ENCODE peak calls at places on chromosomes 13 and 19, in seven cellular contexts. U is neural progenitor cell, K is brain microvascular endothelial cell, N is transverse colon, H is bronchial epithelial cell, Y is upper lobe of right lung, E is psoas muscle. G is an unnamed sample.

GRCh38 chr19:50000038-50000890 is 24.9 kb downstream of the VRK3 start:
- DNase-seq in U (no peak), K (no peak), N (no peak), H (no peak), Y (no peak), E (no peak), G (no peak)

GRCh38 chr19:11494634-11495285 is 10.9 kb downstream of the ZNF653 start:
- DNase-seq in U (no peak), K (no peak), N (no peak), H (no peak), Y (no peak), E (no peak), G (no peak)

GRCh38 chr13:95262837-95263381 is 38.3 kb downstream of the ABCC4 start:
- DNase-seq in U (no peak), K (no peak), N (no peak), H (no peak), Y (no peak), E (no peak), G (no peak)

GRCh38 chr19:7894612-7895309 is 6.5 kb downstream of the LRRC8E start:
- DNase-seq in U (no peak), K (no peak), N (peak; percentile 43), H (peak; percentile 40), Y (peak; percentile 83), E (no peak), G (peak; percentile 80)

GRCh38 chr13:33743438-33744368 is 74.2 kb upstream of the RFC3 start:
- DNase-seq in U (no peak), K (no peak), N (no peak), H (no peak), Y (no peak), E (no peak), G (no peak)

GRCh38 chr13:83878691-83879410 is 3.4 kb downstream of the SLITRK1 start:
- DNase-seq in U (peak; percentile 86), K (no peak), N (no peak), H (no peak), Y (no peak), E (no peak), G (no peak)

GRCh38 chr19:45881909-45882528 is 3.9 kb downstream of the IRF2BP1 start:
- DNase-seq in U (no peak), K (no peak), N (peak; percentile 57), H (no peak), Y (no peak), E (no peak), G (no peak)

GRCh38 chr13:62879071-62879470 is 1463.4 kb upstream of the PCDH20 start:
- DNase-seq in U (no peak), K (peak; percentile 12), N (no peak), H (no peak), Y (no peak), E (no peak), G (no peak)

GRCh38 chr13:41502676-41503075 is 45.3 kb downstream of the RGCC start:
- DNase-seq in U (no peak), K (no peak), N (peak; percentile 52), H (no peak), Y (no peak), E (no peak), G (no peak)

GRCh38 chr19:34383599-34383998 is 18.6 kb downstream of the GPI start:
- DNase-seq in U (no peak), K (no peak), N (no peak), H (no peak), Y (no peak), E (no peak), G (no peak)
- H3K36me3 ChIP-seq in U (no peaks in the 10 kb centered on the region), K (peaks cover 88% of the 10 kb centered on the region), N (peaks cover 35% of the 10 kb centered on the region), H (peaks cover 62% of the 10 kb centered on the region), Y (peaks cover 82% of the 10 kb centered on the region), E (peaks cover 28% of the 10 kb centered on the region), G (peaks cover 89% of the 10 kb centered on the region)

DNA sequence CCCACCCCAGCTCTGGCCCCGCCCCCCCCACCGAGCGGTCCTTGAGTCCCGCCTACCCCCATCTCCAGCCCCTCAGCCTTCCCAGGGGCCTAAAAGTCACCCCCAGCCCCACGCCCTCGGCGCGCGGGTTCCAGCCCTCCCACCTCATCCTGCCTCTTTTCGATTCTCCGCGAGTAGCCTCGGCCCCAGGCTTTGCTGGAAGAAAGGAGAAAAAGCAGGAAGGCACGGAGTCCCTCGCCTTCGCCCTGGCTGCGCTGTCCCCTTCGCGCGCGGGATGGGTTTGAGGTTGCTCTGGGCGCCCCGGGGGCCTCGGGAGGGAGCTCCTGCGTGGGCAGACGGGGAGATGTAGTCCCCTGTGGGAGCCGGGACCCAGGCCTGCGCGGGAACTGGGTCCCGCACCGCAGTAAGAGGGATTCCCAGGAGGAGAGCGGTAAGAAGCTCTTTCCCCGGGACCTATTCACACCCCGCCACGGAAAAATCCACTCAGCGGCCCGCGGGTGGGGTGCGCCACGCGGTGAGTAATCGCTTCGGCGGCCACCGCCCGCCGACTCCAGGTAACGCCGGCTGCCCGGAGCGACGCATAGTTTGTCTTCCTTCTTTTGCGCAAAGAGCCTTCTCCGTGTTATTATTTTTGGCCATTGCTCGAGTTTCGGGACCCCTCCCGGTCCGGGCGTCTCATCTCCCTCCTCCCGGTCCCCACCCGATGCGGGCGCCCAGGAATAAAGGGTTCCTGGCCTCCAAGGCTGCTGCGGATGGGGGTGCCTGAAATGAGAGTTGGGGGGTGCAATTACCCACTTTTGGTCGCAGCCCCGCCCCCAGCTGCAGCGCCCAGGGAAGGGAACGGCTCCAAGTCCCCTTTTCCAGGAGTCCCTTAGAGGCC is 863 bp upstream of the CRLF1 start:
- DNase-seq in U (peak; percentile 59), K (no peak), N (no peak), H (no peak), Y (no peak), E (no peak), G (no peak)
- H3K4me3 ChIP-seq in U (no peak overlapping the region), K (no peak overlapping the region), N (no peak overlapping the region), H (peak overlapping the region; percentile 4), Y (peak overlapping the region; percentile 2), E (peak overlapping the region; percentile 50), G (peak overlapping the region; percentile 33)

GRCh38 chr19:16572332-16573211 is at the start of gene SLC35E1:
- DNase-seq in U (peak; percentile 99), K (peak; percentile 91), N (peak; percentile 97), H (peak; percentile 84), Y (peak; percentile 98), E (peak; percentile 96), G (peak; percentile 97)
- H3K36me3 ChIP-seq in U (no peaks in the 10 kb centered on the region), K (peaks cover 32% of the 10 kb centered on the region), N (peaks cover 5% of the 10 kb centered on the region), H (peaks cover 16% of the 10 kb centered on the region), Y (peaks cover 52% of the 10 kb centered on the region), E (peaks cover 2% of the 10 kb centered on the region), G (peaks cover 60% of the 10 kb centered on the region)

GRCh38 chr13:29578300-29579048 is 17.0 kb downstream of the SLC7A1 start:
- DNase-seq in U (no peak), K (no peak), N (no peak), H (no peak), Y (no peak), E (no peak), G (no peak)

GRCh38 chr13:29579094-29579493 is 16.4 kb downstream of the SLC7A1 start:
- DNase-seq in U (no peak), K (no peak), N (no peak), H (no peak), Y (no peak), E (no peak), G (no peak)

GRCh38 chr13:29582171-29582570 is 13.3 kb downstream of the SLC7A1 start:
- DNase-seq in U (no peak), K (no peak), N (peak; percentile 83), H (no peak), Y (no peak), E (no peak), G (no peak)

GRCh38 chr13:29583073-29583785 is 12.3 kb downstream of the SLC7A1 start:
- DNase-seq in U (no peak), K (peak; percentile 49), N (no peak), H (peak; percentile 72), Y (no peak), E (no peak), G (no peak)

DNA sequence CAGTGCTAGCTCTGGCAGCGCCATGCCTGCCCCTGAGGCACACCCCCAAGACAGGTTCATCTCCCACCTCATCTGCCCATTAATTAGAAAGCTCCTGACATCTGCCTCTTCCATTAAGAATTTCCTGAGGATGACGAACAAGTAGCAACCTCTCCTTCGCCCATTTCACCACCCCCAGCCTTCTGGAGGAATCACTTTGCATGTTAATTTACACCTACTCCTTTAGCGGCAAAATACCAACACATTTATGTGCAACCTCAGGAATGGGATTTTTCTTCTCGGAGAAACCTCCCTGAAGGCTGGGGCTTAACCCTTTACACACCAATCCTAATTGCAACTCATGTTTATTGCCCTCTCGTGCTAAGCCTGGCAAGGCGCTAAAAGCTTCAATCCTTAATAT is 13.8 kb downstream of the SLC7A1 start:
- DNase-seq in U (no peak), K (no peak), N (no peak), H (no peak), Y (no peak), E (no peak), G (no peak)
- H3K4me3 ChIP-seq in U (no peak overlapping the region), K (no peak overlapping the region), N (no peak overlapping the region), H (no peak overlapping the region), Y (no peak overlapping the region), E (no peak overlapping the region), G (no peak overlapping the region)

GRCh38 chr19:34228347-34228746 is 26.0 kb upstream of the GARRE1 start:
- DNase-seq in U (no peak), K (no peak), N (no peak), H (peak; percentile 21), Y (no peak), E (no peak), G (no peak)
- H3K36me3 ChIP-seq in U (peaks cover 26% of the 10 kb centered on the region), K (peaks cover 42% of the 10 kb centered on the region), N (peaks cover 31% of the 10 kb centered on the region), H (peaks cover 20% of the 10 kb centered on the region), Y (peaks cover 74% of the 10 kb centered on the region), E (peaks cover 7% of the 10 kb centered on the region), G (peaks cover 76% of the 10 kb centered on the region)